ENCODE peak calls at places on chromosomes 2 and 18, in seven cellular contexts. One of them, this sample, is unnamed.

GRCh38 chr2:96757477-96757860 is 3.2 kb upstream of the CNNM4 start:
- DNase-seq in astrocyte: no peak
- DNase-seq in BE2C: no peak
- DNase-seq in hepatocyte: no peak
- DNase-seq in HepG2: no peak
- DNase-seq in BJ: no peak
- DNase-seq in brain microvascular endothelial cell: no peak
- DNase-seq in this sample: no peak

GRCh38 chr18:34493566-34494358 is 216.3 kb upstream of the DTNA start:
- DNase-seq in hepatocyte: peak
- DNase-seq in BE2C: peak
- DNase-seq in BJ: no peak
- DNase-seq in brain microvascular endothelial cell: no peak
- DNase-seq in astrocyte: peak
- DNase-seq in HepG2: peak
- DNase-seq in this sample: no peak

GRCh38 chr2:240655931-240656886 is 26.5 kb downstream of the AQP12B start:
- DNase-seq in BJ: no peak
- DNase-seq in astrocyte: peak
- DNase-seq in hepatocyte: no peak
- DNase-seq in BE2C: no peak
- DNase-seq in HepG2: no peak
- DNase-seq in brain microvascular endothelial cell: peak
- DNase-seq in this sample: peak

GRCh38 chr18:45727068-45727467 is 3.1 kb downstream of the SLC14A1 start:
- DNase-seq in BE2C: no peak
- DNase-seq in hepatocyte: no peak
- DNase-seq in BJ: no peak
- DNase-seq in brain microvascular endothelial cell: no peak
- DNase-seq in astrocyte: peak
- DNase-seq in HepG2: no peak
- DNase-seq in this sample: no peak

GRCh38 chr2:111708478-111708877 is 175.5 kb downstream of the ANAPC1 start:
- DNase-seq in astrocyte: peak
- DNase-seq in brain microvascular endothelial cell: no peak
- DNase-seq in HepG2: no peak
- DNase-seq in BJ: no peak
- DNase-seq in hepatocyte: no peak
- DNase-seq in BE2C: no peak
- DNase-seq in this sample: no peak

GRCh38 chr2:164479460-164479859 is 141.8 kb downstream of the GRB14 start:
- DNase-seq in BJ: no peak
- DNase-seq in HepG2: peak
- DNase-seq in brain microvascular endothelial cell: peak
- DNase-seq in astrocyte: peak
- DNase-seq in hepatocyte: peak
- DNase-seq in BE2C: peak
- DNase-seq in this sample: peak

GRCh38 chr18:11982981-11983380 is 1.7 kb downstream of the IMPA2 start:
- DNase-seq in astrocyte: no peak
- DNase-seq in HepG2: peak
- DNase-seq in brain microvascular endothelial cell: no peak
- DNase-seq in hepatocyte: no peak
- DNase-seq in BE2C: no peak
- DNase-seq in BJ: no peak
- DNase-seq in this sample: no peak

GRCh38 chr2:20288941-20289340 is 61.7 kb downstream of the PUM2 start:
- DNase-seq in hepatocyte: no peak
- DNase-seq in HepG2: no peak
- DNase-seq in brain microvascular endothelial cell: peak
- DNase-seq in BJ: no peak
- DNase-seq in BE2C: no peak
- DNase-seq in astrocyte: peak
- DNase-seq in this sample: peak

GRCh38 chr18:36839835-36840234 is 10.9 kb downstream of the KIAA1328 start:
- DNase-seq in hepatocyte: no peak
- DNase-seq in HepG2: no peak
- DNase-seq in BJ: no peak
- DNase-seq in astrocyte: no peak
- DNase-seq in BE2C: no peak
- DNase-seq in brain microvascular endothelial cell: no peak
- DNase-seq in this sample: no peak

GRCh38 chr2:1099418-1099817 is 148.8 kb downstream of the SNTG2 start:
- DNase-seq in brain microvascular endothelial cell: no peak
- DNase-seq in BE2C: no peak
- DNase-seq in BJ: no peak
- DNase-seq in astrocyte: no peak
- DNase-seq in hepatocyte: no peak
- DNase-seq in HepG2: no peak
- DNase-seq in this sample: no peak

GRCh38 chr2:237859533-237860272 is at the start of gene RAMP1:
- DNase-seq in brain microvascular endothelial cell: no peak
- DNase-seq in HepG2: no peak
- DNase-seq in astrocyte: no peak
- DNase-seq in BJ: no peak
- DNase-seq in BE2C: no peak
- DNase-seq in hepatocyte: peak
- DNase-seq in this sample: no peak

GRCh38 chr2:65549262-65550036 is 117.0 kb upstream of the SPRED2 start:
- DNase-seq in hepatocyte: no peak
- DNase-seq in brain microvascular endothelial cell: no peak
- DNase-seq in HepG2: no peak
- DNase-seq in BJ: no peak
- DNase-seq in BE2C: peak
- DNase-seq in astrocyte: no peak
- DNase-seq in this sample: no peak

GRCh38 chr2:83894976-83895375 is 564.1 kb downstream of the SUCLG1 start:
- DNase-seq in astrocyte: no peak
- DNase-seq in brain microvascular endothelial cell: no peak
- DNase-seq in BE2C: no peak
- DNase-seq in hepatocyte: no peak
- DNase-seq in HepG2: no peak
- DNase-seq in BJ: no peak
- DNase-seq in this sample: no peak

GRCh38 chr18:4593895-4594294 is 138.8 kb upstream of the DLGAP1 start:
- DNase-seq in brain microvascular endothelial cell: no peak
- DNase-seq in astrocyte: no peak
- DNase-seq in hepatocyte: no peak
- DNase-seq in BJ: no peak
- DNase-seq in BE2C: no peak
- DNase-seq in HepG2: no peak
- DNase-seq in this sample: no peak

GRCh38 chr2:238132463-238133450 is 5.7 kb upstream of the KLHL30 start:
- DNase-seq in BJ: no peak
- DNase-seq in hepatocyte: no peak
- DNase-seq in astrocyte: no peak
- DNase-seq in HepG2: no peak
- DNase-seq in brain microvascular endothelial cell: no peak
- DNase-seq in BE2C: peak
- DNase-seq in this sample: no peak

GRCh38 chr18:49691177-49691608 is 122.1 kb downstream of the ACAA2 start:
- DNase-seq in brain microvascular endothelial cell: peak
- DNase-seq in BE2C: no peak
- DNase-seq in BJ: peak
- DNase-seq in HepG2: no peak
- DNase-seq in astrocyte: peak
- DNase-seq in hepatocyte: no peak
- DNase-seq in this sample: peak

GRCh38 chr18:31185551-31185950 is 22.9 kb upstream of the DSC1 start:
- DNase-seq in HepG2: peak
- DNase-seq in brain microvascular endothelial cell: peak
- DNase-seq in BE2C: no peak
- DNase-seq in BJ: no peak
- DNase-seq in astrocyte: peak
- DNase-seq in hepatocyte: no peak
- DNase-seq in this sample: no peak

GRCh38 chr2:58427572-58428285 is 186.6 kb upstream of the FANCL start:
- DNase-seq in brain microvascular endothelial cell: peak
- DNase-seq in BE2C: no peak
- DNase-seq in astrocyte: peak
- DNase-seq in BJ: no peak
- DNase-seq in hepatocyte: peak
- DNase-seq in HepG2: peak
- DNase-seq in this sample: peak
- H3K4me3 ChIP-seq in brain microvascular endothelial cell: peak
- H3K4me3 ChIP-seq in BE2C: peak
- H3K4me3 ChIP-seq in astrocyte: peak
- H3K4me3 ChIP-seq in BJ: peak
- H3K4me3 ChIP-seq in hepatocyte: peak
- H3K4me3 ChIP-seq in HepG2: peak
- H3K4me3 ChIP-seq in this sample: peak

DNA sequence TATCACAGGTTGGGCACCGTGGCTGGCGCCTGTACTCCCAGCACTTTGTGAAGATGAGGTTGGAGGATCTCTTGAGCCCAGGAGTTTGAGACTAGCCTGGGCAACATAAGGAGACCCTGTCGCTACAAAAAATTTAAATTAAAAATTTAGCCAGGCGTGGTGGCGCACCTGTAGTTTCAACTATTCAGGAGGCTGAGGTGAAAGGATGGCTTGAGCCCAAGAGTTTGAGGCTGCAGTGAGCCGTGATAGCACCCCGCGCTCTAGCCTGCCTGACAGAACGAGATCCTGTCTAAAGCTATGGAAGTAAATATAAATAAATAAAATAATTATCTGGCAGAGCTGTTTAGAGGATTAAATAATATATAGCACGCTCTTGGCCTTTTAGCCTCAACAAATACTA is 1.4 kb upstream of the SH3RF3 start:
- DNase-seq in BJ: no peak
- DNase-seq in hepatocyte: no peak
- DNase-seq in brain microvascular endothelial cell: no peak
- DNase-seq in HepG2: no peak
- DNase-seq in astrocyte: no peak
- DNase-seq in BE2C: no peak
- DNase-seq in this sample: no peak
- H3K4me3 ChIP-seq in BJ: no peak
- H3K4me3 ChIP-seq in hepatocyte: no peak
- H3K4me3 ChIP-seq in brain microvascular endothelial cell: no peak
- H3K4me3 ChIP-seq in HepG2: no peak
- H3K4me3 ChIP-seq in astrocyte: no peak
- H3K4me3 ChIP-seq in BE2C: no peak
- H3K4me3 ChIP-seq in this sample: no peak

GRCh38 chr2:2292381-2292780 is 38.7 kb downstream of the MYT1L start:
- DNase-seq in BJ: no peak
- DNase-seq in BE2C: no peak
- DNase-seq in astrocyte: no peak
- DNase-seq in hepatocyte: no peak
- DNase-seq in HepG2: no peak
- DNase-seq in brain microvascular endothelial cell: no peak
- DNase-seq in this sample: no peak

GRCh38 chr2:2291500-2292260 is 39.4 kb downstream of the MYT1L start:
- DNase-seq in astrocyte: no peak
- DNase-seq in hepatocyte: peak
- DNase-seq in brain microvascular endothelial cell: no peak
- DNase-seq in HepG2: no peak
- DNase-seq in BE2C: peak
- DNase-seq in BJ: no peak
- DNase-seq in this sample: no peak

DNA sequence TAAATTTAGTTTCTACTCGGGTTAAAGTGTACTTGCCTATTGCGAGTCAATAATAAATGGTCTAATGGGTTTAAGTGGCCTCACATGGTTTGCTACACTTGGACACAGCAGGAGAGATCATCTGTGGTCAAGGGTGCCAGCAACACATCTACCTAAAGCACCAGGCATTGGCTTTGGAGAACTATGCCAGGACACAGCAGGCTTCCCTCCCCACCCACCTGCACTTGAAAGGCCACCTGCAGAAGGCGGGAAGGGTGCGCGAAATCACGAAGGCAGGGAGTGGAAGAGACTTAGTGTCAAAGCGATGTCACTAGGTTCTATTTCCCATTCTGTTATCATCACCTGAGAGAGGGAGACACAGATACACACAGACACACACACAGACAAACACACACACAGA is 44.5 kb downstream of the MYT1L start:
- DNase-seq in hepatocyte: no peak
- DNase-seq in BJ: no peak
- DNase-seq in BE2C: no peak
- DNase-seq in astrocyte: no peak
- DNase-seq in brain microvascular endothelial cell: no peak
- DNase-seq in HepG2: no peak
- DNase-seq in this sample: no peak
- H3K4me3 ChIP-seq in hepatocyte: no peak
- H3K4me3 ChIP-seq in BJ: no peak
- H3K4me3 ChIP-seq in BE2C: no peak
- H3K4me3 ChIP-seq in astrocyte: no peak
- H3K4me3 ChIP-seq in brain microvascular endothelial cell: no peak
- H3K4me3 ChIP-seq in HepG2: no peak
- H3K4me3 ChIP-seq in this sample: no peak

GRCh38 chr2:121161272-121161671 is 123.7 kb downstream of the TFCP2L1 start:
- DNase-seq in hepatocyte: no peak
- DNase-seq in HepG2: no peak
- DNase-seq in BJ: no peak
- DNase-seq in astrocyte: no peak
- DNase-seq in brain microvascular endothelial cell: no peak
- DNase-seq in BE2C: no peak
- DNase-seq in this sample: no peak
- H3K4me3 ChIP-seq in hepatocyte: no peak
- H3K4me3 ChIP-seq in HepG2: no peak
- H3K4me3 ChIP-seq in BJ: no peak
- H3K4me3 ChIP-seq in astrocyte: no peak
- H3K4me3 ChIP-seq in brain microvascular endothelial cell: no peak
- H3K4me3 ChIP-seq in BE2C: no peak
- H3K4me3 ChIP-seq in this sample: no peak

GRCh38 chr2:212364586-212364985 is 174.0 kb downstream of the ERBB4 start:
- DNase-seq in hepatocyte: no peak
- DNase-seq in brain microvascular endothelial cell: no peak
- DNase-seq in BE2C: no peak
- DNase-seq in astrocyte: peak
- DNase-seq in BJ: no peak
- DNase-seq in HepG2: no peak
- DNase-seq in this sample: no peak
- H3K4me3 ChIP-seq in hepatocyte: no peak
- H3K4me3 ChIP-seq in brain microvascular endothelial cell: no peak
- H3K4me3 ChIP-seq in BE2C: no peak
- H3K4me3 ChIP-seq in astrocyte: no peak
- H3K4me3 ChIP-seq in BJ: no peak
- H3K4me3 ChIP-seq in HepG2: no peak
- H3K4me3 ChIP-seq in this sample: no peak

DNA sequence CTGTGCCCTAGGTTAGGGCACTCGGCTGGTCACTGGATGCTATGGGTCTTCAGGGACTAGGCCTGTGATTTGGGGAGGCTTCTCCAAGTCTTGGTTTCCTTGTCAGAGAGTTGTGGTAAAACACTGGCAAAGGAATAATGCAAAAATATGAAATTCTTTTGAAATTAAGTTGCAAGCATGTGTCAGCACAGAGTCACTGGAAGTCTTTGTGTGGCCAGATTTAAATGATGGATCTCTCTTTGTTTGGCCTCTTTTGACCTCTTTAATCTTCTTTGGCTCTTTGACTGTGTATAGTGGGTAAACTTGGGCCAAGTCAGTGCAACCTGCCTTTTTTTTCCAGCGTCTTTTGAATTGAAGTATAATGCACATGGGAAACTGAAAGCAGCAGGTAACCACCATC is 12.1 kb downstream of the HK2 start:
- DNase-seq in brain microvascular endothelial cell: no peak
- DNase-seq in hepatocyte: no peak
- DNase-seq in HepG2: no peak
- DNase-seq in astrocyte: peak
- DNase-seq in BE2C: no peak
- DNase-seq in BJ: no peak
- DNase-seq in this sample: peak
- H3K4me3 ChIP-seq in brain microvascular endothelial cell: no peak
- H3K4me3 ChIP-seq in hepatocyte: no peak
- H3K4me3 ChIP-seq in HepG2: no peak
- H3K4me3 ChIP-seq in astrocyte: no peak
- H3K4me3 ChIP-seq in BE2C: no peak
- H3K4me3 ChIP-seq in BJ: no peak
- H3K4me3 ChIP-seq in this sample: no peak

GRCh38 chr2:197297262-197297661 is 13.3 kb downstream of the ANKRD44 start:
- DNase-seq in brain microvascular endothelial cell: no peak
- DNase-seq in BE2C: no peak
- DNase-seq in astrocyte: no peak
- DNase-seq in HepG2: no peak
- DNase-seq in BJ: no peak
- DNase-seq in hepatocyte: no peak
- DNase-seq in this sample: no peak
- H3K4me3 ChIP-seq in brain microvascular endothelial cell: no peak
- H3K4me3 ChIP-seq in BE2C: no peak
- H3K4me3 ChIP-seq in astrocyte: no peak
- H3K4me3 ChIP-seq in HepG2: no peak
- H3K4me3 ChIP-seq in BJ: no peak
- H3K4me3 ChIP-seq in hepatocyte: no peak
- H3K4me3 ChIP-seq in this sample: no peak

This sample was measured in fibroblast of the aortic adventitia.